ENCODE peak calls at places on chromosome X, in nine cellular contexts. V is A549, S is RWPE1, L is MCF 10A, N is lower lobe of right lung, B is GM20000, R is HCT116, K is lung, G is OCI-LY7. O is an unnamed sample.
A peak's percentile ranks its signal among the peaks of the same experiment; 100 is the strongest.

GRCh38 chrX:48511561-48511960 is 2.8 kb downstream of the PORCN start:
- DNase-seq in L (no peak), G (no peak), V (peak; percentile 36), K (no peak), N (no peak), S (no peak), R (no peak), B (no peak), O (no peak)

GRCh38 chrX:57607295-57608187 is 15.7 kb downstream of the ZXDB start:
- DNase-seq in K (no peak), N (no peak), L (no peak), G (no peak), S (no peak), R (no peak), B (no peak), V (no peak), O (peak; percentile 15)

GRCh38 chrX:56833626-56834025 is 104.6 kb downstream of the NBDY start:
- DNase-seq in S (peak; percentile 3), B (no peak), K (no peak), L (no peak), V (no peak), R (no peak), N (no peak), G (no peak), O (no peak)

GRCh38 chrX:57286507-57287251 is at the start of gene FAAH2:
- DNase-seq in G (peak; percentile 81), V (peak; percentile 30), L (peak; percentile 89), B (peak; percentile 19), S (peak; percentile 57), K (peak; percentile 70), N (peak; percentile 78), R (peak; percentile 90), O (peak; percentile 16)

GRCh38 chrX:65596270-65596669 is 61.7 kb upstream of the LAS1L start:
- DNase-seq in G (no peak), B (peak; percentile 43), V (no peak), N (no peak), S (no peak), L (peak; percentile 68), K (no peak), R (no peak), O (no peak)

GRCh38 chrX:70030242-70030823 is 19.4 kb downstream of the AWAT2 start:
- DNase-seq in K (no peak), S (peak; percentile 26), R (peak; percentile 22), N (no peak), G (peak; percentile 53), L (peak; percentile 78), V (peak; percentile 61), B (peak; percentile 44), O (peak; percentile 45)

GRCh38 chrX:118459494-118459893 is 36.1 kb upstream of the DOCK11 start:
- DNase-seq in B (peak; percentile 27), G (peak; percentile 45), L (peak; percentile 51), K (no peak), N (no peak), V (peak; percentile 47), S (peak; percentile 23), R (no peak), O (no peak)

GRCh38 chrX:56385336-56385735 is 153.2 kb downstream of the KLF8 start:
- DNase-seq in B (no peak), V (no peak), L (no peak), N (no peak), G (no peak), K (no peak), R (no peak), S (no peak), O (no peak)

GRCh38 chrX:19800821-19801220 is 86.6 kb downstream of the SH3KBP1 start:
- DNase-seq in N (no peak), V (no peak), B (no peak), R (no peak), K (no peak), G (peak; percentile 29), S (no peak), L (no peak), O (no peak)

GRCh38 chrX:45323387-45323786 is 122.7 kb upstream of the DIPK2B start:
- DNase-seq in S (no peak), B (no peak), V (no peak), K (no peak), L (peak; percentile 29), G (no peak), R (no peak), N (no peak), O (no peak)

GRCh38 chrX:45324941-45325340 is 124.3 kb upstream of the DIPK2B start:
- DNase-seq in G (no peak), N (no peak), V (no peak), B (no peak), K (no peak), R (no peak), S (no peak), L (no peak), O (no peak)

GRCh38 chrX:45329217-45329616 is 128.5 kb upstream of the DIPK2B start:
- DNase-seq in R (peak; percentile 12), V (no peak), G (no peak), S (no peak), B (no peak), N (no peak), L (no peak), K (no peak), O (no peak)
- TF ChIP-seq CTCF in R (no peak), V (no peak), G (no peak), S (no peak), B (no peak), N (no peak), L (no peak), K (no peak), O (no peak)

GRCh38 chrX:42720209-42720608 is 57.8 kb downstream of the PPP1R2C start:
- DNase-seq in B (no peak), N (no peak), S (no peak), R (no peak), K (no peak), L (no peak), G (peak; percentile 6), V (no peak), O (no peak)

DNA sequence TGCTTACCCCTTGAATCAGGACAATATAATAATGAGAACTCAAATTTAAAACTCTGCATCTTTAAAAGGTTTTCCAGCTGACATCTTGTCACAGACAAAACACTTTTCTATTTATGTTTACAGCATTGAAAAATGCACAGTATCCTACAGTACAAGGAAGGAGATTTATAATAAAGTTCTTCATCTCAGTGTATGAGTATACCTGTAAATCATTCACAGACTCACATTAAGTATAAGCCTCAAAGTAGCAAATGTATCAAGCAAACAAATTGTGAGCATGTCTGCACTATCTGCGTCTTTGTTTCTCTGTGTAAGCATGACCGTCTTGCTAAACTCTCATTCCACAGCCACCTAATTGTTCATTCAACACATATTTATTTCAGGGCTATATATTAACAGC is 52.8 kb downstream of the PPP1R2C start:
- DNase-seq in R (no peak), S (no peak), N (no peak), L (no peak), K (no peak), B (no peak), V (no peak), G (no peak), O (no peak)
- TF ChIP-seq CTCF in R (no peak), S (no peak), N (no peak), L (no peak), K (no peak), B (no peak), V (no peak), G (no peak), O (no peak)

GRCh38 chrX:73447311-73447794 is 500 bp downstream of the CDX4 start:
- DNase-seq in L (no peak), S (no peak), K (no peak), G (no peak), V (no peak), R (no peak), B (no peak), N (no peak), O (peak; percentile 40)
- TF ChIP-seq CTCF in L (no peak), S (no peak), K (no peak), G (no peak), V (no peak), R (no peak), B (no peak), N (no peak), O (no peak)

GRCh38 chrX:96688789-96689188 is 4.1 kb downstream of the DIAPH2 start:
- DNase-seq in V (no peak), R (no peak), S (no peak), B (no peak), L (no peak), K (no peak), N (no peak), G (no peak), O (no peak)

GRCh38 chrX:96685205-96686099 is 810 bp downstream of the DIAPH2 start:
- DNase-seq in K (peak; percentile 41), S (peak; percentile 7), L (peak; percentile 57), V (peak; percentile 42), R (no peak), N (peak; percentile 54), B (peak; percentile 19), G (peak; percentile 36), O (peak; percentile 21)

GRCh38 chrX:96683997-96684338 is 674 bp upstream of the DIAPH2 start:
- DNase-seq in G (peak; percentile 49), K (no peak), S (no peak), L (no peak), R (no peak), N (no peak), V (no peak), B (peak; percentile 1), O (no peak)

GRCh38 chrX:96682516-96682915 is 2.1 kb upstream of the DIAPH2 start:
- DNase-seq in R (no peak), K (no peak), S (no peak), L (no peak), N (no peak), B (no peak), G (no peak), V (no peak), O (no peak)

GRCh38 chrX:96684339-96685204 is at the start of gene DIAPH2:
- DNase-seq in R (peak; percentile 61), V (peak; percentile 84), S (peak; percentile 42), B (peak; percentile 49), K (peak; percentile 77), L (peak; percentile 83), N (peak; percentile 89), G (peak; percentile 87), O (peak; percentile 72)
- TF ChIP-seq CTCF in R (no peak), V (no peak), S (no peak), B (no peak), K (no peak), L (no peak), N (peak; percentile 18), G (no peak), O (no peak)

DNA sequence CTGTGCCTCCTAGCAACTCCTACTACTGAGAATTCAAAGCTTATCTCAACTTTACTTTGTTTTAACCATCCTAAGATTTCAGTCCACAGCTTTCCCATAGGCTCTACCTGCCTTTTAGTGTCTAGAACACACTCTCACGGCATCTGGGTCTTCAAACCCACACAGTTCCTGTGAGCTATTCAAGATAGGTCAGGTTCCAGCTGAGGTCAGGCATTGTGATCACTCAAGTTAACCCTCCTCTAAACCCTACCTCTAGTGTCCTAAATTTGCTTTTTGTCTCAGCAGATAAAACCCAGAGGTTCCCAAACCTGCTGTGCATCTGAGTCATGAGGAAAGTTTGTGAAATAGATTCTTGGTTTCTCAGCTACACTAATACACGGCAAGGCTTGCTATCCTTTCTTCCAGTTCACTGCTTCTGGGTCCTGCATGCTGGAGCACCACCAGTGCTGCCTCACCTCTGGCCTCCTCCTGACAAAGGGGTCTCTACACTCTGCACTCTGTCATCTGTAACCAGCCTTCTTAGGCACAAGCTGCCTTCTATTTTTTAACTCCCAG is 324.6 kb upstream of the MAGEB2 start:
- DNase-seq in G (no peak), N (no peak), R (no peak), V (no peak), L (no peak), K (no peak), B (no peak), S (no peak), O (no peak)
- TF ChIP-seq CTCF in G (no peak), N (no peak), R (no peak), V (no peak), L (no peak), K (no peak), B (no peak), S (no peak), O (no peak)